ENCODE peak calls at places on chromosomes 12 and 14, in eight cellular contexts. E is neural progenitor cell; L is psoas muscle; O is naive thymus-derived CD4-positive, alpha-beta T cell; J is right atrium auricular region; P is WERI-Rb-1; T is kidney; W is A549. C is an unnamed sample.

GRCh38 chr12:103538397-103538796 is 42.6 kb upstream of the C12orf42 start:
- DNase-seq in L (no peak), W (no peak), E (no peak), J (no peak), P (no peak), T (no peak), O (no peak), C (no peak)

GRCh38 chr14:34554540-34555250 is 15.2 kb upstream of the EAPP start:
- DNase-seq in E (no peak), W (peak), L (no peak), P (peak), T (no peak), J (no peak), O (no peak), C (no peak)

GRCh38 chr14:30227436-30227835 is 299.8 kb upstream of the PRKD1 start:
- DNase-seq in P (no peak), T (no peak), J (no peak), L (peak), O (no peak), W (no peak), E (no peak), C (no peak)

GRCh38 chr14:24075485-24076301 is 4.3 kb downstream of the CPNE6 start:
- DNase-seq in T (no peak), L (no peak), P (no peak), E (no peak), O (no peak), W (no peak), J (no peak), C (no peak)

GRCh38 chr14:64053694-64054669 is 201.2 kb downstream of the SYNE2 start:
- DNase-seq in O (no peak), P (no peak), T (no peak), L (no peak), E (no peak), J (no peak), W (no peak), C (no peak)

GRCh38 chr12:9793774-9794395 is 33.2 kb upstream of the CD69 start:
- DNase-seq in P (no peak), T (no peak), O (no peak), J (no peak), E (no peak), L (no peak), W (no peak), C (no peak)

GRCh38 chr14:104546591-104547309 is 32.8 kb upstream of the C14orf180 start:
- DNase-seq in O (no peak), L (peak), J (no peak), W (no peak), T (peak), E (no peak), P (no peak), C (no peak)

GRCh38 chr12:27626239-27626638 is 70.0 kb upstream of the REP15 start:
- DNase-seq in E (no peak), W (no peak), L (no peak), J (no peak), O (no peak), T (no peak), P (no peak), C (no peak)

GRCh38 chr14:100994757-100995156 is 91.2 kb upstream of the RTL1 start:
- DNase-seq in J (no peak), P (no peak), T (no peak), W (no peak), E (no peak), L (no peak), O (no peak), C (no peak)

GRCh38 chr14:65373671-65374039 is 38.9 kb upstream of the FUT8 start:
- DNase-seq in T (no peak), J (no peak), L (peak), O (no peak), W (no peak), E (no peak), P (no peak), C (no peak)

GRCh38 chr12:130186631-130187269 is 24.5 kb downstream of the FZD10 start:
- DNase-seq in E (no peak), T (no peak), W (peak), J (no peak), O (no peak), L (no peak), P (no peak), C (no peak)

GRCh38 chr12:48118491-48118890 is 673 bp upstream of the PFKM start:
- DNase-seq in P (no peak), J (no peak), T (no peak), L (no peak), O (no peak), E (no peak), W (no peak), C (no peak)

GRCh38 chr12:53860426-53861223 is 78.0 kb upstream of the HOXC13 start:
- DNase-seq in L (no peak), E (no peak), O (no peak), P (no peak), W (no peak), J (no peak), T (no peak), C (no peak)

GRCh38 chr12:61857968-61858367 is 402.2 kb upstream of the USP15 start:
- DNase-seq in E (no peak), O (no peak), J (no peak), P (no peak), L (no peak), T (no peak), W (no peak), C (no peak)

GRCh38 chr14:87999282-87999681 is 5.7 kb upstream of the GPR65 start:
- DNase-seq in O (no peak), J (no peak), P (no peak), L (no peak), T (no peak), W (no peak), E (no peak), C (no peak)

DNA sequence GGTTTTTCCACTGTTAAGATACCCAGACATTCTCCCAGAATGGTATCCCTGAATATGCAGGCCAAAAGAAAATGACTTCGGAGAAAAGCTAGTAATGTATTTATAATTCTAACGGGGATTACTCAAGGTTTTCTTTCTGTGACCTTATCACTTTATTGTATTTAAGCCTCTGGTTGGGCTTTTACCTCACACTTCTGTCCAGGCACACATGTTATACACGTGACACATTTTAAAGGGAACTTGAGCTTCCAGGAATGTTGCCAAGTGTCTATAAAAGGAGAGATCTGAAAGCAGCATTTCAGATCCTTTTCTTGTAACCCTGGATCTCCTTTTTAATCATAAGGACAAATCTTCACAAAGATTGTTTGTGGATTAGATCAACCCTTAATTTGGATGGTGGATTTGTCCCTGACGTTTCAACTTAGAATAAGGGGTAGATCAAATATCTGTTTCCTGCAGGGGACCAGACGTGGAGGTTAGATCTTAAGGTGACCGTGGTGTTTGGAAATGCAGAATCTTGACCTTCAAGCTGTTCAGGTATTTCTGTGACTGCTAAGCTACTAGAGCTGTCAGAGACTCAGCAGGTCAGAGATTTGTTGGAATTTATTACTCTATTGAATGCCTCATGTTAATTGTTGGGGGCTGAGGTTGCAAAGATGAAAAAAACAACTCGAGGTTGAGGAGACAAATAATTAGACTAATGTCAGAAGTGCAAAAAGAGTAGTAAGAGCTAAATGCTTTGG is 1.5 kb downstream of the CIPC start:
- DNase-seq in W (no peak), T (no peak), E (no peak), J (no peak), O (no peak), P (no peak), L (no peak), C (no peak)
- H3K4me3 ChIP-seq in W (peak), T (peak), E (peak), J (no peak), O (no peak), P (peak), L (peak), C (no peak)

GRCh38 chr12:89892426-89892825 is 183.8 kb upstream of the ATP2B1 start:
- DNase-seq in P (no peak), L (no peak), O (no peak), T (no peak), E (no peak), W (no peak), J (no peak), C (no peak)
- H3K4me3 ChIP-seq in P (no peak), L (no peak), O (no peak), T (no peak), E (no peak), W (no peak), J (no peak), C (no peak)

DNA sequence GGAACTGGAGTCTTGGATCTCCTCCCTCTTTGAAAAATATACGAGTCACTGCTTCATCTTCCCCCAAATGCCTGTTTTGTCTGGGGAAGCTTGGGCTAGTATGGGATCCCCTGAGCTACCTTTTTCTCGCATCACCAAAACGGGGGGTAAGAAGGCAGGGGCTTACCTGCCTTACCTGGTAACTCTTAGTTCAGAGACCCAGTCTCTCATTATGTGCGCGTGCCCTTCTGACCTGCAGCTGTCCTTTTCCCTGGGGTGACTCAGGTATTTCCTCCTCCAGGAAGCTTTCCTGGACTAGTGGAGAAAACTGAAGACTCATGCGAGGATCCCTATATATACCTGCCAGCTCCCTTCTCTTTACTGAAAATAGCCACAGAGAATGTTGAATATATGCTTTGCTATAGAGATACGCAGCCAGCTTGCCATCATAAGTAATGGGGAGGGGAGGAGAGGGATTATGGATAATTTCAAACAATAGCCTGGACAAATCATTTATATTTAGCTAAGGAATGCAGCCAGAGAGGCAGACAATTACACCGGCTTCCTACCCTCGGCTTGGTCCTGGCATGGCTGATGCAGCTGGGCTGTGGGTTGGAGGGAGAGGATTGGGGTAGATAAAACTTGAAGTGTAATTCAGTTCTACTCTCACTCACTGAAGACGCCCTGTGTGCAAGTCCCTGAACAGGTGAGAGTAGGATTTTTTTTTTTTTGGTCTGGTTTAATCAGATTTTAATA is 1.1 kb downstream of the TSPAN9 start:
- DNase-seq in W (peak), P (no peak), O (no peak), L (no peak), J (no peak), E (no peak), T (no peak), C (no peak)
- H3K4me3 ChIP-seq in W (peak), P (peak), O (peak), L (peak), J (peak), E (peak), T (peak), C (peak)

GRCh38 chr12:63897931-63898330 is 53.4 kb downstream of the SRGAP1 start:
- DNase-seq in O (no peak), W (no peak), P (no peak), T (no peak), J (no peak), L (no peak), E (no peak), C (no peak)
- H3K4me3 ChIP-seq in O (no peak), W (no peak), P (no peak), T (no peak), J (no peak), L (no peak), E (no peak), C (no peak)

GRCh38 chr12:131599214-131600159 is 111.4 kb upstream of the SFSWAP start:
- DNase-seq in L (no peak), O (no peak), J (no peak), W (no peak), T (no peak), E (no peak), P (no peak), C (no peak)
- H3K4me3 ChIP-seq in L (no peak), O (no peak), J (no peak), W (no peak), T (no peak), E (no peak), P (no peak), C (no peak)